ENCODE peak calls at places on chromosomes 1 and 21, in seven cellular contexts. L, Y, W, N, H, J and S are unnamed samples.

GRCh38 chr1:27395441-27396195 is 3.2 kb downstream of the GPR3 start:
- DNase-seq in N (peak), L (no peak), W (peak), Y (peak), J (peak), H (peak), S (peak)

GRCh38 chr1:110053557-110054428 is 16.7 kb downstream of the ALX3 start:
- DNase-seq in H (peak), N (peak), L (no peak), Y (no peak), J (peak), W (no peak), S (peak)

GRCh38 chr1:85801520-85801919 is 93.3 kb upstream of the ZNHIT6 start:
- DNase-seq in N (no peak), H (no peak), W (no peak), L (no peak), Y (no peak), J (no peak), S (no peak)

GRCh38 chr21:27346041-27346448 is 379.2 kb upstream of the ADAMTS5 start:
- DNase-seq in H (no peak), W (no peak), Y (no peak), J (no peak), N (no peak), L (no peak), S (no peak)

GRCh38 chr1:87941292-87941946 is 612.7 kb downstream of the LMO4 start:
- DNase-seq in J (no peak), H (no peak), W (no peak), L (no peak), N (no peak), Y (no peak), S (no peak)

GRCh38 chr1:42730988-42731387 is 9.0 kb downstream of the CLDN19 start:
- DNase-seq in N (no peak), L (no peak), Y (no peak), H (no peak), J (no peak), W (no peak), S (no peak)

GRCh38 chr1:218361298-218362065 is 16.3 kb downstream of the TGFB2 start:
- DNase-seq in H (peak), J (no peak), Y (no peak), W (no peak), N (no peak), L (no peak), S (no peak)

GRCh38 chr1:68917456-68917855 is 420.6 kb upstream of the DEPDC1 start:
- DNase-seq in H (no peak), W (no peak), N (no peak), L (no peak), Y (no peak), J (no peak), S (no peak)

GRCh38 chr1:206911064-206911663 is 10.6 kb downstream of the FCMR start:
- DNase-seq in W (peak), J (no peak), Y (no peak), L (no peak), N (no peak), H (peak), S (no peak)

GRCh38 chr1:211493133-211493864 is 1.3 kb upstream of the RD3 start:
- DNase-seq in Y (no peak), J (no peak), H (no peak), N (no peak), W (no peak), L (no peak), S (no peak)

GRCh38 chr1:47361380-47361779 is 27.8 kb downstream of the CMPK1 start:
- DNase-seq in W (no peak), J (no peak), L (no peak), Y (no peak), H (no peak), N (no peak), S (no peak)

GRCh38 chr1:29245876-29246275 is 9.6 kb downstream of the PTPRU start:
- DNase-seq in W (no peak), Y (no peak), N (no peak), H (peak), L (no peak), J (no peak), S (peak)

GRCh38 chr1:17662786-17663185 is 92.3 kb upstream of the ACTL8 start:
- DNase-seq in J (no peak), Y (no peak), W (no peak), N (no peak), L (no peak), H (peak), S (no peak)

GRCh38 chr1:94579876-94580294 is 38.3 kb upstream of the F3 start:
- DNase-seq in L (no peak), W (peak), Y (no peak), J (no peak), H (no peak), N (peak), S (no peak)

GRCh38 chr21:17348357-17348756 is 164.5 kb upstream of the CXADR start:
- DNase-seq in L (no peak), H (no peak), W (no peak), N (no peak), J (no peak), Y (no peak), S (no peak)

GRCh38 chr1:65527672-65528071 is 107.2 kb downstream of the LEPR start:
- DNase-seq in J (no peak), W (peak), H (no peak), Y (no peak), L (no peak), N (no peak), S (no peak)

GRCh38 chr1:30759718-30760281 is 2.2 kb upstream of the LAPTM5 start:
- DNase-seq in Y (no peak), L (no peak), W (no peak), H (no peak), N (no peak), J (no peak), S (no peak)

GRCh38 chr1:54289061-54289938 is 89.3 kb downstream of the MRPL37 start:
- DNase-seq in Y (no peak), W (no peak), J (no peak), L (no peak), H (no peak), N (no peak), S (no peak)

GRCh38 chr1:55698136-55698535 is 483.0 kb upstream of the USP24 start:
- DNase-seq in J (no peak), N (no peak), H (no peak), L (no peak), Y (no peak), W (no peak), S (no peak)

GRCh38 chr1:234507626-234508387 is 28.8 kb upstream of the TARBP1 start:
- DNase-seq in J (no peak), Y (no peak), W (no peak), N (no peak), H (no peak), L (no peak), S (no peak)